ENCODE peak calls at places on chromosome 22, in ten cellular contexts. D is Right ventricle myocardium superior; J is HCT116; P is IMR-90; T is NCI-H1930; Y is PC-3; S is fibroblast of the conjunctiva; N is SK-MEL-5; I is fibroblast of the aortic adventitia; C is activated naive CD8-positive, alpha-beta T cell treated with anti-CD3 and anti-CD28 coated beads, Interleukin-2, amount 50 U/mL, for 24 hours. Q is an unnamed sample.

GRCh38 chr22:48173061-48173849 is 1410.8 kb downstream of the TBC1D22A start:
- DNase-seq in D (no peak), J (no peak), P (no peak), T (no peak), Y (no peak), S (no peak), N (no peak), I (no peak), C (no peak), Q (no peak)

GRCh38 chr22:47008208-47008885 is 245.9 kb downstream of the TBC1D22A start:
- DNase-seq in D (no peak), J (no peak), P (no peak), T (no peak), Y (no peak), S (no peak), N (no peak), I (no peak), C (no peak), Q (no peak)

GRCh38 chr22:37109242-37109917 is at the start of gene TMPRSS6:
- DNase-seq in D (no peak), J (no peak), P (no peak), T (no peak), Y (no peak), S (no peak), N (no peak), I (no peak), C (no peak), Q (no peak)

GRCh38 chr22:22042599-22043295 is 60.2 kb upstream of the TOP3B start:
- DNase-seq in D (no peak), J (no peak), P (no peak), T (no peak), Y (no peak), S (no peak), N (no peak), I (no peak), C (no peak), Q (no peak)

GRCh38 chr22:49322231-49322630 is 505.4 kb downstream of the BRD1 start:
- DNase-seq in D (no peak), J (no peak), P (no peak), T (no peak), Y (no peak), S (no peak), N (no peak), I (no peak), C (no peak), Q (no peak)

GRCh38 chr22:37244922-37245722 is 1.1 kb upstream of the RAC2 start:
- DNase-seq in D (no peak), J (no peak), P (no peak), T (no peak), Y (no peak), S (no peak), N (no peak), I (no peak), C (no peak), Q (no peak)

GRCh38 chr22:23219787-23220484 is 39.6 kb downstream of the BCR start:
- DNase-seq in D (no peak), J (no peak), P (peak; percentile 61), T (no peak), Y (peak; percentile 27), S (no peak), N (no peak), I (no peak), C (peak; percentile 76), Q (peak; percentile 66)

GRCh38 chr22:47879346-47879745 is 1116.9 kb downstream of the TBC1D22A start:
- DNase-seq in D (no peak), J (no peak), P (no peak), T (no peak), Y (peak; percentile 2), S (no peak), N (no peak), I (no peak), C (no peak), Q (no peak)

GRCh38 chr22:24187731-24188644 is 6.7 kb downstream of the SUSD2 start:
- DNase-seq in D (no peak), J (no peak), P (no peak), T (no peak), Y (no peak), S (no peak), N (no peak), I (no peak), C (no peak), Q (no peak)

GRCh38 chr22:25448435-25449051 is 115.9 kb upstream of the GRK3 start:
- DNase-seq in D (no peak), J (no peak), P (peak; percentile 47), T (no peak), Y (peak; percentile 3), S (no peak), N (no peak), I (peak; percentile 48), C (peak; percentile 34), Q (peak; percentile 35)

GRCh38 chr22:45227645-45228400 is 12.9 kb downstream of the KIAA0930 start:
- DNase-seq in D (peak; percentile 73), J (no peak), P (no peak), T (no peak), Y (no peak), S (no peak), N (no peak), I (no peak), C (no peak), Q (no peak)

GRCh38 chr22:46710842-46711241 is 27.2 kb downstream of the CERK start:
- DNase-seq in D (no peak), J (no peak), P (no peak), T (no peak), Y (no peak), S (no peak), N (no peak), I (no peak), C (no peak), Q (no peak)

GRCh38 chr22:29912605-29913398 is 29.8 kb downstream of the MTMR3 start:
- DNase-seq in D (no peak), J (no peak), P (peak; percentile 93), T (no peak), Y (peak; percentile 81), S (peak; percentile 75), N (no peak), I (peak; percentile 96), C (no peak), Q (no peak)

GRCh38 chr22:42180349-42180842 is 49.8 kb upstream of the CYP2D6 start:
- DNase-seq in D (no peak), J (no peak), P (peak; percentile 34), T (no peak), Y (no peak), S (no peak), N (no peak), I (peak; percentile 22), C (no peak), Q (no peak)

GRCh38 chr22:41092847-41093371 is 517 bp downstream of the EP300 start:
- DNase-seq in D (peak; percentile 55), J (no peak), P (peak; percentile 20), T (peak; percentile 31), Y (peak; percentile 22), S (no peak), N (peak; percentile 35), I (peak; percentile 46), C (peak; percentile 46), Q (peak; percentile 39)

GRCh38 chr22:17888855-17889254 is 114.6 kb upstream of the BID start:
- DNase-seq in D (no peak), J (no peak), P (peak; percentile 47), T (no peak), Y (no peak), S (no peak), N (peak; percentile 56), I (no peak), C (no peak), Q (peak; percentile 47)

Q was measured in glutamatergic neuron.